ENCODE peak calls at places on chromosomes 3 and 15, in nine cellular contexts. A is IMR-90; C is left lung; B is naive thymus-derived CD4-positive, alpha-beta T cell; Y is WERI-Rb-1; U is uterus; Z is lower lobe of right lung; D is BJ; H is adipocyte. O is an unnamed sample.

GRCh38 chr15:58221591-58222241 is 83.5 kb downstream of the AQP9 start:
- DNase-seq in Z (peak), H (peak), B (no peak), A (peak), U (no peak), C (no peak), D (no peak), Y (peak), O (peak)

GRCh38 chr15:39180494-39180930 is 400.4 kb upstream of the THBS1 start:
- DNase-seq in B (no peak), U (no peak), A (peak), H (peak), D (peak), Z (no peak), C (no peak), Y (no peak), O (peak)

GRCh38 chr3:61966200-61966599 is 404.8 kb downstream of the PTPRG start:
- DNase-seq in D (no peak), A (peak), U (no peak), H (no peak), Z (no peak), C (no peak), Y (no peak), B (no peak), O (no peak)

GRCh38 chr3:187454416-187454815 is 86.2 kb downstream of the RTP4 start:
- DNase-seq in A (no peak), C (no peak), Z (no peak), H (no peak), D (peak), B (no peak), Y (no peak), U (no peak), O (no peak)

GRCh38 chr15:39581501-39582285 is 814 bp downstream of the THBS1 start:
- DNase-seq in H (peak), C (peak), B (no peak), Z (peak), D (peak), U (peak), A (peak), Y (peak), O (peak)

GRCh38 chr15:29141908-29142747 is 127.5 kb downstream of the NSMCE3 start:
- DNase-seq in C (no peak), A (no peak), D (no peak), H (no peak), Z (no peak), B (no peak), U (no peak), Y (no peak), O (no peak)

GRCh38 chr15:31049122-31049521 is 52.4 kb downstream of the TRPM1 start:
- DNase-seq in A (no peak), D (no peak), Z (no peak), U (no peak), C (no peak), Y (no peak), H (no peak), B (no peak), O (no peak)

GRCh38 chr3:69276884-69277283 is 109.0 kb downstream of the FRMD4B start:
- DNase-seq in C (no peak), Y (no peak), U (no peak), B (no peak), A (no peak), Z (no peak), D (no peak), H (no peak), O (no peak)

GRCh38 chr15:38860253-38860652 is 295.6 kb upstream of the RASGRP1 start:
- DNase-seq in D (no peak), C (no peak), U (no peak), B (no peak), Z (no peak), Y (no peak), A (no peak), H (peak), O (peak)

GRCh38 chr15:49678655-49679054 is 57.8 kb downstream of the DTWD1 start:
- DNase-seq in B (no peak), U (no peak), D (no peak), H (peak), Z (no peak), A (no peak), C (no peak), Y (no peak), O (peak)

GRCh38 chr15:88089019-88089603 is 167.4 kb downstream of the NTRK3 start:
- DNase-seq in D (no peak), A (no peak), H (no peak), Z (no peak), C (no peak), Y (no peak), B (no peak), U (peak), O (peak)

GRCh38 chr15:55673287-55673686 is 69.7 kb downstream of the PRTG start:
- DNase-seq in U (no peak), H (no peak), Y (no peak), C (no peak), Z (no peak), B (no peak), D (no peak), A (no peak), O (no peak)

GRCh38 chr3:73451276-73451973 is 173.3 kb downstream of the PDZRN3 start:
- DNase-seq in A (peak), Z (no peak), Y (no peak), U (no peak), D (no peak), B (no peak), C (no peak), H (no peak), O (no peak)

GRCh38 chr3:31004025-31004678 is 109.7 kb upstream of the GADL1 start:
- DNase-seq in A (peak), D (peak), C (no peak), Z (no peak), Y (no peak), H (peak), U (no peak), B (no peak), O (peak)

GRCh38 chr15:83449928-83450501 is 2.9 kb downstream of the SH3GL3 start:
- DNase-seq in Y (no peak), Z (no peak), H (peak), D (no peak), B (no peak), C (no peak), A (no peak), U (no peak), O (peak)

GRCh38 chr3:48430359-48431101 is 644 bp upstream of the PLXNB1 start:
- DNase-seq in C (no peak), Z (peak), B (no peak), H (no peak), D (no peak), Y (no peak), U (no peak), A (no peak), O (peak)
- H3K4me3 ChIP-seq in C (peak), Z (peak), B (no peak), H (peak), D (peak), Y (peak), U (no peak), A (no peak), O (no peak)

GRCh38 chr3:190183121-190183520 is 62.4 kb upstream of the P3H2 start:
- DNase-seq in D (peak), B (no peak), Z (no peak), A (peak), Y (no peak), H (peak), U (no peak), C (no peak), O (peak)
- H3K4me3 ChIP-seq in D (no peak), B (no peak), Z (no peak), A (no peak), Y (no peak), H (no peak), U (no peak), C (no peak), O (no peak)

GRCh38 chr3:150372320-150373118 is 35.6 kb upstream of the TSC22D2 start:
- DNase-seq in H (peak), A (peak), Z (no peak), U (no peak), C (no peak), D (no peak), B (no peak), Y (no peak), O (peak)

GRCh38 chr3:150373234-150373633 is 34.9 kb upstream of the TSC22D2 start:
- DNase-seq in U (no peak), Z (no peak), B (no peak), C (no peak), H (no peak), Y (no peak), D (no peak), A (no peak), O (no peak)

GRCh38 chr3:150370129-150370602 is 37.9 kb upstream of the TSC22D2 start:
- DNase-seq in C (no peak), A (peak), Z (no peak), Y (no peak), D (peak), U (peak), B (no peak), H (peak), O (peak)

GRCh38 chr3:150371741-150372254 is 36.3 kb upstream of the TSC22D2 start:
- DNase-seq in B (no peak), C (no peak), Y (no peak), Z (no peak), H (peak), U (peak), A (peak), D (peak), O (peak)

GRCh38 chr3:150370982-150371381 is 37.1 kb upstream of the TSC22D2 start:
- DNase-seq in H (peak), Z (no peak), D (no peak), U (no peak), C (no peak), Y (no peak), A (no peak), B (no peak), O (peak)
- H3K4me3 ChIP-seq in H (peak), Z (no peak), D (peak), U (no peak), C (no peak), Y (no peak), A (peak), B (no peak), O (no peak)

GRCh38 chr3:149968216-149968615 is 2.5 kb downstream of the PFN2 start:
- DNase-seq in Z (no peak), U (no peak), Y (no peak), B (no peak), C (no peak), A (peak), H (peak), D (no peak), O (no peak)
- H3K4me3 ChIP-seq in Z (no peak), U (no peak), Y (no peak), B (no peak), C (no peak), A (peak), H (peak), D (peak), O (peak)

GRCh38 chr3:25428003-25428861 is at the start of gene RARB:
- DNase-seq in A (peak), C (no peak), B (no peak), Y (no peak), D (peak), U (peak), Z (peak), H (peak), O (peak)
- H3K4me3 ChIP-seq in A (peak), C (peak), B (no peak), Y (no peak), D (peak), U (peak), Z (peak), H (peak), O (peak)

GRCh38 chr15:85782112-85782511 is 12.6 kb downstream of the KLHL25 start:
- DNase-seq in C (no peak), B (no peak), H (no peak), Y (no peak), A (peak), D (no peak), U (no peak), Z (no peak), O (no peak)
- H3K4me3 ChIP-seq in C (no peak), B (no peak), H (no peak), Y (no peak), A (no peak), D (no peak), U (no peak), Z (no peak), O (no peak)

GRCh38 chr3:20809356-20809755 is 623.4 kb upstream of the SGO1 start:
- DNase-seq in Y (no peak), B (no peak), U (no peak), Z (no peak), A (no peak), H (no peak), C (no peak), D (no peak), O (no peak)
- H3K4me3 ChIP-seq in Y (no peak), B (no peak), U (no peak), Z (no peak), A (no peak), H (no peak), C (no peak), D (no peak), O (no peak)

GRCh38 chr3:117463716-117464115 is 754.1 kb downstream of the TUSC7 start:
- DNase-seq in D (no peak), U (no peak), Y (no peak), H (no peak), A (no peak), Z (no peak), B (no peak), C (no peak), O (no peak)

GRCh38 chr3:117463276-117463675 is 753.7 kb downstream of the TUSC7 start:
- DNase-seq in D (no peak), C (no peak), A (peak), Z (no peak), H (peak), Y (no peak), U (no peak), B (no peak), O (no peak)
- H3K4me3 ChIP-seq in D (no peak), C (no peak), A (no peak), Z (no peak), H (no peak), Y (no peak), U (no peak), B (no peak), O (no peak)

GRCh38 chr15:89958107-89958805 is 42.9 kb upstream of the ZNF710 start:
- DNase-seq in U (no peak), A (no peak), C (no peak), B (no peak), Y (no peak), D (no peak), Z (peak), H (no peak), O (no peak)
- H3K4me3 ChIP-seq in U (no peak), A (no peak), C (no peak), B (no peak), Y (no peak), D (no peak), Z (no peak), H (no peak), O (no peak)

DNA sequence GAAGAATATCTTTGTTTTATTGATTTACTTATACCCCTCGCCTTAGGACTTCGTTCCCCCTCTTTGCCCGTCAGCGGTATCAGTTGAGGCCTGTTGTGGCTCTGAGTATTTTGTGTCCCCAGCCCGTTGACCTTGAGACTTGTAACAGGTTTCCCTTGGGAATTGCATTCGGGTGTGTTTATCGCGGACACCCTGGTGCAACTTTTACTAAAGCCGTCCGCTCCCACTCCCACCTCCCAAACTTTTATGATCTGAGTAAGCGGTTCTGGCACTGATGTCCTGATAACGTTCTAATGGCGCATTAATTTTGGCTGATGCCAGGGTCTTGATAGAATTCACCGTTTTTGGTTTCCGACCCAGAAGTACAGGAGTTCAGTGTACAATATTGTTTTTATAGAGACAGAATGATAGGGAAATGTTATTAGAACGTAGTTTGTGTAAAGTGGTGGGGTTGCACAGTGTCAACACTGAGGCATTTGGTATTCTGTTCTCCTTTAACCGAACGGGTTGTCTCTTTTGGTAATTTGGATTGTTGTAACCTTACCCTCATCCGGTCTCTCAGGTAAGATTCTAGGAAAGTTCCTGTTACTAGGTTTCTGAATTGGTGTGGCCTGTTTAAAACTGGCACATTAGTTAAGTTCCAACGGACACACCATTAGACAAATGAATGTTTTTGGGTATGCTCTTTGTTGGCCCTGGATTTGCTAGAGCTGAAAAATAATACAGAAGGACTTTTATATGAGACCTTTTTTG is 47.8 kb downstream of the OIP5 start:
- DNase-seq in C (no peak), B (no peak), Z (no peak), Y (no peak), U (no peak), D (no peak), H (peak), A (no peak), O (peak)
- H3K4me3 ChIP-seq in C (peak), B (peak), Z (peak), Y (peak), U (peak), D (peak), H (peak), A (peak), O (peak)

O was measured in cardiac fibroblast.